ENCODE peak calls at places on chromosomes 6 and 20, in nine cellular contexts. R is stimulated activated CD4-positive, alpha-beta T cell treated with anti-CD3 and anti-CD28 coated beads, TNF-alpha, amount 100 ng/mL, for 4 hours; W is AG10803; C is activated T-cell treated with anti-CD3 and anti-CD28 coated beads for 1 hour; L is left ventricle myocardium superior; V is kidney glomerular epithelial cell; G is T-cell; J is astrocyte of the spinal cord; Q is Calu3. F is an unnamed sample.

GRCh38 chr6:139981810-139982550 is 607.5 kb upstream of the CITED2 start:
- DNase-seq in R (no peak), W (peak; percentile 61), C (no peak), L (no peak), V (peak; percentile 85), G (no peak), J (peak; percentile 84), Q (peak; percentile 45), F (no peak)

GRCh38 chr20:60254901-60255411 is 296.7 kb downstream of the CDH26 start:
- DNase-seq in R (no peak), W (peak; percentile 65), C (no peak), L (no peak), V (no peak), G (no peak), J (peak; percentile 21), Q (no peak), F (no peak)

GRCh38 chr20:47655635-47656034 is 129.6 kb downstream of the SULF2 start:
- DNase-seq in R (no peak), W (no peak), C (no peak), L (no peak), V (no peak), G (no peak), J (no peak), Q (no peak), F (no peak)

GRCh38 chr6:130928158-130928917 is 101.1 kb downstream of the SMLR1 start:
- DNase-seq in R (no peak), W (no peak), C (no peak), L (no peak), V (no peak), G (no peak), J (no peak), Q (no peak), F (no peak)

GRCh38 chr20:39861381-39861780 is 827.7 kb downstream of the MAFB start:
- DNase-seq in R (no peak), W (no peak), C (no peak), L (no peak), V (no peak), G (no peak), J (no peak), Q (no peak), F (no peak)

GRCh38 chr6:169752074-169752623 is 727 bp downstream of the ERMARD start:
- DNase-seq in R (no peak), W (peak; percentile 4), C (no peak), L (no peak), V (no peak), G (no peak), J (no peak), Q (no peak), F (no peak)

GRCh38 chr6:73694711-73695411 is 1.1 kb upstream of the CD109 start:
- DNase-seq in R (no peak), W (peak; percentile 71), C (no peak), L (no peak), V (peak; percentile 40), G (no peak), J (peak; percentile 73), Q (no peak), F (no peak)

GRCh38 chr20:5608104-5608447 is 142.1 kb upstream of the SHLD1 start:
- DNase-seq in R (no peak), W (no peak), C (no peak), L (no peak), V (no peak), G (no peak), J (no peak), Q (no peak), F (no peak)

GRCh38 chr6:150078788-150079187 is 9.9 kb upstream of the ULBP3 start:
- DNase-seq in R (no peak), W (no peak), C (no peak), L (no peak), V (no peak), G (no peak), J (no peak), Q (no peak), F (no peak)

GRCh38 chr6:33856655-33857054 is 52.9 kb upstream of the MLN start:
- DNase-seq in R (no peak), W (no peak), C (peak; percentile 40), L (no peak), V (no peak), G (peak; percentile 64), J (no peak), Q (no peak), F (no peak)

GRCh38 chr6:106688177-106688951 is 59.0 kb downstream of the QRSL1 start:
- DNase-seq in R (no peak), W (peak; percentile 19), C (no peak), L (no peak), V (no peak), G (no peak), J (no peak), Q (peak; percentile 9), F (no peak)

GRCh38 chr6:143805832-143806281 is 37.3 kb upstream of the LTV1 start:
- DNase-seq in R (no peak), W (peak; percentile 18), C (no peak), L (no peak), V (peak; percentile 2), G (no peak), J (no peak), Q (no peak), F (no peak)

GRCh38 chr6:83827050-83827449 is 26.1 kb upstream of the RIPPLY2 start:
- DNase-seq in R (no peak), W (no peak), C (no peak), L (no peak), V (no peak), G (no peak), J (no peak), Q (no peak), F (no peak)

GRCh38 chr6:34056301-34056700 is 89.6 kb downstream of the GRM4 start:
- DNase-seq in R (no peak), W (peak; percentile 76), C (no peak), L (peak; percentile 82), V (peak; percentile 54), G (no peak), J (peak; percentile 41), Q (peak; percentile 83), F (no peak)

GRCh38 chr6:34238507-34239239 is 2.0 kb downstream of the HMGA1 start:
- DNase-seq in R (no peak), W (no peak), C (no peak), L (no peak), V (no peak), G (no peak), J (peak; percentile 18), Q (no peak), F (no peak)

GRCh38 chr6:154732538-154732823 is 735 bp upstream of the SCAF8 start:
- DNase-seq in R (no peak), W (no peak), C (no peak), L (no peak), V (no peak), G (no peak), J (no peak), Q (no peak), F (no peak)

GRCh38 chr6:41560440-41561192 is 14.4 kb downstream of the FOXP4 start:
- DNase-seq in R (peak; percentile 55), W (peak; percentile 36), C (peak; percentile 64), L (peak; percentile 83), V (no peak), G (peak; percentile 91), J (peak; percentile 14), Q (no peak), F (no peak)

GRCh38 chr6:3410385-3411360 is 46.2 kb downstream of the SLC22A23 start:
- DNase-seq in R (peak; percentile 35), W (peak; percentile 52), C (peak; percentile 68), L (peak; percentile 48), V (peak; percentile 49), G (peak; percentile 51), J (peak; percentile 61), Q (peak; percentile 60), F (no peak)

GRCh38 chr6:33731035-33731434 is 15.7 kb downstream of the IP6K3 start:
- DNase-seq in R (no peak), W (no peak), C (no peak), L (no peak), V (no peak), G (no peak), J (no peak), Q (no peak), F (no peak)

GRCh38 chr20:56630086-56630493 is 984 bp downstream of the TFAP2C start:
- DNase-seq in R (no peak), W (peak; percentile 86), C (no peak), L (peak; percentile 36), V (peak; percentile 77), G (no peak), J (peak; percentile 87), Q (peak; percentile 84), F (no peak)

GRCh38 chr6:26342106-26342999 is 22.6 kb upstream of the BTN3A2 start:
- DNase-seq in R (no peak), W (peak; percentile 63), C (no peak), L (no peak), V (peak; percentile 53), G (no peak), J (peak; percentile 54), Q (no peak), F (no peak)

GRCh38 chr20:52236292-52236691 is 44.7 kb upstream of the ZFP64 start:
- DNase-seq in R (no peak), W (no peak), C (no peak), L (no peak), V (no peak), G (no peak), J (no peak), Q (no peak), F (no peak)

GRCh38 chr6:31202259-31203166 is 32.0 kb upstream of the POU5F1 start:
- DNase-seq in R (no peak), W (no peak), C (no peak), L (no peak), V (no peak), G (no peak), J (no peak), Q (peak; percentile 65), F (no peak)

GRCh38 chr6:10237284-10238043 is 177.4 kb downstream of the TFAP2A start:
- DNase-seq in R (no peak), W (peak; percentile 2), C (no peak), L (no peak), V (peak; percentile 3), G (no peak), J (peak; percentile 16), Q (peak; percentile 46), F (no peak)

GRCh38 chr20:57387945-57388351 is 3.2 kb upstream of the RBM38 start:
- DNase-seq in R (no peak), W (no peak), C (no peak), L (no peak), V (no peak), G (no peak), J (no peak), Q (no peak), F (no peak)

GRCh38 chr20:2172305-2173175 is 70.9 kb downstream of the STK35 start:
- DNase-seq in R (peak; percentile 44), W (peak; percentile 49), C (peak; percentile 60), L (peak; percentile 82), V (peak; percentile 43), G (peak; percentile 56), J (peak; percentile 48), Q (peak; percentile 56), F (peak; percentile 50)

GRCh38 chr6:18161437-18161836 is 6.2 kb downstream of the KDM1B start:
- DNase-seq in R (no peak), W (no peak), C (no peak), L (no peak), V (no peak), G (no peak), J (no peak), Q (no peak), F (no peak)

GRCh38 chr6:134447883-134448387 is 130.0 kb upstream of the SGK1 start:
- DNase-seq in R (no peak), W (peak; percentile 97), C (no peak), L (no peak), V (no peak), G (no peak), J (peak; percentile 85), Q (no peak), F (no peak)

GRCh38 chr6:145244712-145245111 is 490.6 kb downstream of the EPM2A start:
- DNase-seq in R (no peak), W (no peak), C (no peak), L (no peak), V (no peak), G (no peak), J (no peak), Q (no peak), F (no peak)

GRCh38 chr6:28802417-28803336 is 121.1 kb downstream of the TRIM27 start:
- DNase-seq in R (no peak), W (peak; percentile 37), C (no peak), L (no peak), V (peak; percentile 84), G (no peak), J (peak; percentile 42), Q (peak; percentile 62), F (no peak)

GRCh38 chr20:32329817-32330554 is 28.1 kb upstream of the ASXL1 start:
- DNase-seq in R (no peak), W (no peak), C (no peak), L (no peak), V (no peak), G (no peak), J (no peak), Q (no peak), F (no peak)

F was measured in nucleus accumbens.